ENCODE peak calls at places on chromosomes 16 and 17, in four cellular contexts. F, W, K and O are unnamed samples.

GRCh38 chr17:32310927-32311568 is 30.9 kb downstream of the C17orf75 start:
- DNase-seq in F (no peak), K (no peak), W (no peak), O (no peak)

GRCh38 chr17:17684901-17685774 is 3.9 kb downstream of the RAI1 start:
- DNase-seq in W (no peak), K (no peak), F (no peak), O (no peak)

GRCh38 chr17:68006797-68007196 is 10.5 kb upstream of the C17orf58 start:
- DNase-seq in F (no peak), K (no peak), W (no peak), O (no peak)

GRCh38 chr16:83561876-83562275 is 245.9 kb upstream of the HSBP1 start:
- DNase-seq in F (no peak), K (no peak), W (no peak), O (no peak)

GRCh38 chr17:8465381-8466158 is 29.9 kb downstream of the NDEL1 start:
- DNase-seq in K (no peak), F (no peak), W (no peak), O (no peak)

GRCh38 chr16:83137326-83137770 is 510.6 kb downstream of the CDH13 start:
- DNase-seq in F (no peak), W (peak), K (peak), O (peak)

GRCh38 chr17:77942111-77942988 is 16.2 kb upstream of the TNRC6C start:
- DNase-seq in F (no peak), W (no peak), K (no peak), O (no peak)

GRCh38 chr16:87558682-87559081 is 43.6 kb upstream of the JPH3 start:
- DNase-seq in K (no peak), F (no peak), W (no peak), O (no peak)

GRCh38 chr16:30887927-30888326 is 6.0 kb downstream of the BCL7C start:
- DNase-seq in F (no peak), K (no peak), W (no peak), O (no peak)

GRCh38 chr17:76720941-76721340 is 5.5 kb downstream of the JMJD6 start:
- DNase-seq in F (no peak), W (no peak), K (no peak), O (no peak)

GRCh38 chr17:36835036-36835435 is 102.2 kb upstream of the LHX1 start:
- DNase-seq in F (no peak), W (no peak), K (no peak), O (no peak)

GRCh38 chr16:593406-593805 is 3.5 kb downstream of the RAB40C start:
- DNase-seq in W (no peak), K (peak), F (no peak), O (no peak)

GRCh38 chr16:2468142-2468724 is 2.9 kb upstream of the NTN3 start:
- DNase-seq in F (no peak), W (no peak), K (no peak), O (peak)

GRCh38 chr16:65689726-65690125 is 567.9 kb upstream of the CDH11 start:
- DNase-seq in W (no peak), F (no peak), K (no peak), O (no peak)

GRCh38 chr17:50122945-50123344 is 7.0 kb downstream of the SAMD14 start:
- DNase-seq in W (no peak), K (no peak), F (no peak), O (no peak)

GRCh38 chr16:67649494-67649931 is 4.6 kb downstream of the CARMIL2 start:
- DNase-seq in F (no peak), K (no peak), W (no peak), O (no peak)

GRCh38 chr16:30060354-30061194 is 5.0 kb upstream of the ALDOA start:
- DNase-seq in W (no peak), F (no peak), K (no peak), O (no peak)

GRCh38 chr17:63042443-63042842 is 76.4 kb downstream of the TANC2 start:
- DNase-seq in K (no peak), W (no peak), F (no peak), O (no peak)

GRCh38 chr17:60167095-60167741 is 17.4 kb downstream of the CA4 start:
- DNase-seq in K (peak), F (no peak), W (no peak), O (no peak)

GRCh38 chr17:65559483-65559801 is 2.0 kb downstream of the AXIN2 start:
- DNase-seq in W (no peak), K (peak), F (no peak), O (no peak)

GRCh38 chr16:11636172-11636721 is 32.0 kb upstream of the SNN start:
- DNase-seq in K (peak), F (no peak), W (no peak), O (no peak)

GRCh38 chr17:35804658-35805192 is 4.6 kb upstream of the TAF15 start:
- DNase-seq in F (no peak), K (peak), W (peak), O (peak)

GRCh38 chr16:75306102-75306762 is 54.8 kb upstream of the BCAR1 start:
- DNase-seq in F (no peak), W (no peak), K (peak), O (no peak)

GRCh38 chr17:31931781-31932180 is 5.0 kb upstream of the SUZ12 start:
- DNase-seq in F (no peak), K (no peak), W (no peak), O (no peak)

GRCh38 chr16:71927787-71928186 is 32.5 kb downstream of the IST1 start:
- DNase-seq in F (no peak), W (no peak), K (no peak), O (no peak)

GRCh38 chr16:77157346-77157745 is 33.6 kb upstream of the MON1B start:
- DNase-seq in W (no peak), K (no peak), F (no peak), O (no peak)

GRCh38 chr16:30482366-30482765 is 9.8 kb downstream of the ITGAL start:
- DNase-seq in K (no peak), W (no peak), F (no peak), O (no peak)

GRCh38 chr17:20197527-20197926 is 188.4 kb downstream of the SPECC1 start:
- DNase-seq in W (no peak), K (no peak), F (no peak), O (no peak)

GRCh38 chr16:53576228-53576627 is 73.2 kb upstream of the AKTIP start:
- DNase-seq in K (no peak), W (no peak), F (no peak), O (no peak)

GRCh38 chr17:30401097-30401496 is 22.4 kb downstream of the CPD start:
- DNase-seq in F (no peak), W (no peak), K (no peak), O (no peak)

GRCh38 chr16:56356276-56357241 is 68.8 kb downstream of the AMFR start:
- DNase-seq in F (no peak), K (peak), W (peak), O (peak)

DNA sequence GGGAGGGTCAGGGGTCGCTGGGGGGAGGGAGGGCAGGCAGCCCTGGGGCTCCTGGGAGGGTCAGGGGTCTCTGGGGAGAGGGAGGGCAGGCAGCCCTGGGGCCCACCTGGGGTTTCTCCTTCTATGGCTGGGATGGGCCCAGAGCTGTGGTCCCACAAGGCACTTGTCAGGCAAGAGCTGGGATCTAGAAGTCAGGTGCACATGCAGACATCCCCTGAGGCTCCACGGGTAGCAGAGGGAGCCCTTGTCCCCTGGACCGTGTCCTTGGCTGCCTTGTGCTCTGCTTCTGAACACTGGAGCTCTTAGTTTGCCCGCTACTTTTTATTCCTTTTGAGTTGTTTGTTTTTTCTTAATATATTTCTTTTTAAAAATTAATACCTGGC is 1.8 kb downstream of the TUBB3 start:
- DNase-seq in F (no peak), W (no peak), K (no peak), O (peak)
- H3K4me3 ChIP-seq in F (no peak), W (peak), K (no peak), O (no peak)

GRCh38 chr16:85531516-85531915 is 81.6 kb upstream of the GSE1 start:
- DNase-seq in W (no peak), K (no peak), F (no peak), O (no peak)

GRCh38 chr16:85527767-85528297 is 85.3 kb upstream of the GSE1 start:
- DNase-seq in W (no peak), F (no peak), K (no peak), O (no peak)

GRCh38 chr16:85530370-85530739 is 82.8 kb upstream of the GSE1 start:
- DNase-seq in F (no peak), K (no peak), W (no peak), O (no peak)

GRCh38 chr16:85528528-85529387 is 84.4 kb upstream of the GSE1 start:
- DNase-seq in K (no peak), W (no peak), F (no peak), O (peak)

GRCh38 chr16:85529489-85530369 is 83.4 kb upstream of the GSE1 start:
- DNase-seq in W (no peak), F (no peak), K (no peak), O (no peak)
- TF ChIP-seq CTCF in W (no peak), F (no peak), K (no peak), O (no peak)

DNA sequence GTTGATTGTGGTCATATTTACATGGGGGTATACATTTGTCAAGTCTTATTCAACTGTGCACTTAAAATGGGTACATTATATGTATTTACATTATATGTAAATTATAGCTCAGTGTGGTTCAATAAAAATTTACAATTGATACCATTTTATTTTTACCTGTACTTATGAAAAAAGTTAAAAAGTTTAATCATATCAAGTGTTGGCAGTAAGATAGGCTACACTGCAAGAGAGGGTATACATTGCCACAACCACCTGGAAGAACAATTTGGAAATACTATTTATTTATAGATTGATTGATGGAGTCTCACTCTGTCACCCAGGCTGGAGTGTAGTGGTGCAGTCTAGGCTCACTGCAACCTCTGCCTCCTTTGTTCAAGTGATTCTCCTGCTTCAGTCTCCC is 453.3 kb downstream of the XYLT1 start:
- DNase-seq in W (no peak), F (no peak), K (no peak), O (no peak)
- H3K4me3 ChIP-seq in W (no peak), F (no peak), K (no peak), O (no peak)

GRCh38 chr17:43755389-43755875 is 3.2 kb downstream of the SOST start:
- DNase-seq in K (no peak), W (no peak), F (no peak), O (peak)
- TF ChIP-seq CTCF in K (no peak), W (no peak), F (no peak), O (no peak)

GRCh38 chr17:4247981-4248388 is 15.8 kb downstream of the ANKFY1 start:
- DNase-seq in W (no peak), K (peak), F (no peak), O (no peak)
- H3K4me3 ChIP-seq in W (no peak), K (no peak), F (no peak), O (no peak)

DNA sequence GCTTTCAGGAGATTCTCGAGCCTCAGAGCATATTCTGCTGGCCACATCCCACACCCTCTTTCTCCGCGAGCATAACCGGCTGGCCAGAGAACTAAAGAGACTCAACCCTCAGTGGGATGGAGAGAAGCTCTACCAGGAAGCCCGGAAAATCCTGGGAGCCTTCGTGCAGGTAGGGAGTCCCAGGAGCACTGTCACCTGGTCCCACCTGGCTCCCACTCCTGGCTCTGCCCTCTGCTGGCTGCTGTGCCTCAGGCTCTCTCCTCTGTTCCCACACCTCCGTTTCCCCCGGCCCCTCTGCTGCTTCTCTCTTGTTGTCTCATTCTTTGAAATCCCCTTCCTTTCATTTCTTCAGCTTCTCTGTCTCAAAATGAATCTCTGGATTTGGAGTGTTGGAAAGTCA is 16.4 kb downstream of the LPO start:
- DNase-seq in F (peak), K (no peak), W (no peak), O (no peak)
- TF ChIP-seq CTCF in F (no peak), K (no peak), W (no peak), O (no peak)

GRCh38 chr17:5583426-5584382 is 605 bp downstream of the NLRP1 start:
- DNase-seq in K (peak), W (no peak), F (no peak), O (no peak)
- H3K4me3 ChIP-seq in K (peak), W (peak), F (peak), O (peak)